ENCODE peak calls at places on chromosomes 5 and 9, in seven cellular contexts. One of them, this sample, is unnamed.

GRCh38 chr9:99828417-99829176 is 6.9 kb downstream of the NR4A3 start:
- DNase-seq in thyroid gland: peak; percentile 9
- DNase-seq in Peyer's patch: no peak
- DNase-seq in body of pancreas: no peak
- DNase-seq in uterus: no peak
- DNase-seq in adrenal gland: no peak
- DNase-seq in upper lobe of left lung: peak; percentile 86
- DNase-seq in this sample: no peak

GRCh38 chr9:89489548-89490527 is 8.1 kb downstream of the SEMA4D start:
- DNase-seq in thyroid gland: no peak
- DNase-seq in adrenal gland: no peak
- DNase-seq in Peyer's patch: no peak
- DNase-seq in body of pancreas: no peak
- DNase-seq in upper lobe of left lung: no peak
- DNase-seq in uterus: no peak
- DNase-seq in this sample: no peak

GRCh38 chr9:4435197-4435596 is 55.1 kb upstream of the SLC1A1 start:
- DNase-seq in adrenal gland: no peak
- DNase-seq in Peyer's patch: no peak
- DNase-seq in upper lobe of left lung: no peak
- DNase-seq in body of pancreas: no peak
- DNase-seq in uterus: no peak
- DNase-seq in thyroid gland: no peak
- DNase-seq in this sample: no peak

GRCh38 chr5:172106511-172107356 is 81.3 kb downstream of the STK10 start:
- DNase-seq in adrenal gland: peak; percentile 51
- DNase-seq in upper lobe of left lung: peak; percentile 89
- DNase-seq in uterus: peak; percentile 70
- DNase-seq in thyroid gland: peak; percentile 56
- DNase-seq in body of pancreas: peak; percentile 69
- DNase-seq in Peyer's patch: peak; percentile 74
- DNase-seq in this sample: no peak

GRCh38 chr5:91212336-91213092 is 170.6 kb downstream of the ARRDC3 start:
- DNase-seq in body of pancreas: no peak
- DNase-seq in uterus: peak; percentile 68
- DNase-seq in upper lobe of left lung: no peak
- DNase-seq in adrenal gland: peak; percentile 12
- DNase-seq in thyroid gland: no peak
- DNase-seq in Peyer's patch: peak; percentile 54
- DNase-seq in this sample: peak; percentile 74

GRCh38 chr9:130143974-130144373 is 28.2 kb upstream of the NCS1 start:
- DNase-seq in uterus: peak; percentile 63
- DNase-seq in Peyer's patch: no peak
- DNase-seq in adrenal gland: peak; percentile 73
- DNase-seq in upper lobe of left lung: no peak
- DNase-seq in body of pancreas: no peak
- DNase-seq in thyroid gland: peak; percentile 91
- DNase-seq in this sample: no peak

GRCh38 chr5:27311544-27311943 is 273.2 kb upstream of the CDH9 start:
- DNase-seq in adrenal gland: no peak
- DNase-seq in thyroid gland: no peak
- DNase-seq in upper lobe of left lung: no peak
- DNase-seq in Peyer's patch: no peak
- DNase-seq in body of pancreas: no peak
- DNase-seq in uterus: no peak
- DNase-seq in this sample: no peak

GRCh38 chr5:53779541-53779981 is 219.1 kb downstream of the NDUFS4 start:
- DNase-seq in upper lobe of left lung: no peak
- DNase-seq in body of pancreas: no peak
- DNase-seq in thyroid gland: peak; percentile 12
- DNase-seq in uterus: no peak
- DNase-seq in Peyer's patch: no peak
- DNase-seq in adrenal gland: peak; percentile 43
- DNase-seq in this sample: no peak

GRCh38 chr9:126702501-126703329 is 89.0 kb downstream of the LMX1B start:
- DNase-seq in thyroid gland: no peak
- DNase-seq in adrenal gland: peak; percentile 29
- DNase-seq in Peyer's patch: peak; percentile 47
- DNase-seq in upper lobe of left lung: peak; percentile 88
- DNase-seq in uterus: no peak
- DNase-seq in body of pancreas: no peak
- DNase-seq in this sample: peak; percentile 83

GRCh38 chr5:133814152-133814551 is 154.3 kb downstream of the C5orf15 start:
- DNase-seq in Peyer's patch: no peak
- DNase-seq in upper lobe of left lung: no peak
- DNase-seq in adrenal gland: no peak
- DNase-seq in thyroid gland: no peak
- DNase-seq in uterus: no peak
- DNase-seq in body of pancreas: no peak
- DNase-seq in this sample: peak; percentile 62

DNA sequence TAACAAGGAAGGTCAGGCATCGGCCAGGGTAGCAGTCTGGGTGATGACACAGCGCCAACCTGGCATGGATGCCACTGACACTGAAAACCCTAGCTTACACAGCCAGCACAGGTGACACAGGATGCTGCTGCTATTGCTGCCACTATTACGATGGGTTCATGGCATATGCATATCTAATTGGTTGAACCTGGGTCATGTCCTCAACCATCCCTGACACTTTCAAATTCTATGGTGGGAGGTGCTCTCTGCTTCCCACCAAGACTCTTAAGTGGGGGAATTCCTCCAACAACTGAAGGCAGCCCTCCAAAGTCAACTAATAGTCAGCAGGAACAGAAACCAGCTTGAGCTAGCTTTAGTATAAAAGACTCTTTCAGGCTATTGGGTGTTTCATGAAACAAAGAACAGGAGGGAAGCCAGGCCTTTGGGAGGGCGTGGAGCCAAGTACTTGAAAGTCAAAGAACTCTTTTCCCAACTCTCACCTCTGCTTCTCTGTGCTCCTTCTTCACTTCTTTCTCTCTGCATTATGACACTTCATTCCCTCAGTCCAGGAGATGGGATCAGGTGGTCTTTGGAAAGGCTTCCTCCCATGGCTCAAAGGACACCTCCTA is 21.3 kb downstream of the PTTG1 start:
- DNase-seq in Peyer's patch: no peak
- DNase-seq in adrenal gland: no peak
- DNase-seq in thyroid gland: peak; percentile 87
- DNase-seq in upper lobe of left lung: no peak
- DNase-seq in body of pancreas: no peak
- DNase-seq in uterus: no peak
- DNase-seq in this sample: no peak
- TF ChIP-seq POLR2A in Peyer's patch: no peak
- TF ChIP-seq POLR2A in adrenal gland: no peak
- TF ChIP-seq POLR2A in thyroid gland: no peak
- TF ChIP-seq POLR2A in upper lobe of left lung: no peak
- TF ChIP-seq POLR2A in body of pancreas: no peak
- TF ChIP-seq POLR2A in uterus: no peak
- TF ChIP-seq POLR2A in this sample: no peak

DNA sequence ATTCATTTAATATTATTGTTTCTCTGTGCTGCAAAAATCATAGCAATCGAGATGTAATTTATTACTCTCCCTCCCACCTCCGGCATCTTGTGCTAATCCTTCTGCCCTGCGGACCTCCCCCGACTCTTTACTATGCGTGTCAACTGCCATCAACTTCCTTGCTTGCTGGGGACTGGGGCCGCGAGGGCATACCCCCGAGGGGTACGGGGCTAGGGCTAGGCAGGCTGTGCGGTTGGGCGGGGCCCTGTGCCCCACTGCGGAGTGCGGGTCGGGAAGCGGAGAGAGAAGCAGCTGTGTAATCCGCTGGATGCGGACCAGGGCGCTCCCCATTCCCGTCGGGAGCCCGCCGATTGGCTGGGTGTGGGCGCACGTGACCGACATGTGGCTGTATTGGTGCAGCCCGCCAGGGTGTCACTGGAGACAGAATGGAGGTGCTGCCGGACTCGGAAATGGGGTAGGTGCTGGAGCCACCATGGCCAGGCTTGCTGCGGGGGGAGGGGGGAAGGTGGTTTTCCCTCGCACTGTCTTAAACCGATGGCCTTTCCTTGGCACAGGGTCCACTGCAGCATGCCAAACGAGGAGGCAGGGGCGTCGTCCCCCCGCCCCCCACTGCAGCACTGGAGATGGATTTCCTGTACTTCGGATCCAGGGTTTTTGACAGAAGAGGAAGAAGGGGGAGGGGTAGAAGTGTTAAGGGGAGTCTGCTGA is at the start of gene APC:
- DNase-seq in thyroid gland: peak; percentile 95
- DNase-seq in adrenal gland: peak; percentile 97
- DNase-seq in uterus: peak; percentile 90
- DNase-seq in upper lobe of left lung: peak; percentile 98
- DNase-seq in Peyer's patch: peak; percentile 93
- DNase-seq in body of pancreas: peak; percentile 76
- DNase-seq in this sample: peak; percentile 95
- TF ChIP-seq CTCF in thyroid gland: no peak
- TF ChIP-seq CTCF in adrenal gland: peak; percentile 27
- TF ChIP-seq CTCF in uterus: peak; percentile 42
- TF ChIP-seq CTCF in upper lobe of left lung: no peak
- TF ChIP-seq CTCF in Peyer's patch: peak; percentile 17
- TF ChIP-seq CTCF in body of pancreas: no peak
- TF ChIP-seq CTCF in this sample: no peak

GRCh38 chr5:6350277-6351090 is 27.9 kb downstream of the MED10 start:
- DNase-seq in Peyer's patch: no peak
- DNase-seq in body of pancreas: no peak
- DNase-seq in upper lobe of left lung: no peak
- DNase-seq in uterus: no peak
- DNase-seq in thyroid gland: no peak
- DNase-seq in adrenal gland: peak; percentile 11
- DNase-seq in this sample: no peak
- H3K4me3 ChIP-seq in Peyer's patch: no peak overlapping the region
- H3K4me3 ChIP-seq in body of pancreas: no peak overlapping the region
- H3K4me3 ChIP-seq in upper lobe of left lung: no peak overlapping the region
- H3K4me3 ChIP-seq in uterus: no peak overlapping the region
- H3K4me3 ChIP-seq in thyroid gland: no peak overlapping the region
- H3K4me3 ChIP-seq in adrenal gland: no peak overlapping the region
- H3K4me3 ChIP-seq in this sample: no peak overlapping the region

GRCh38 chr9:92764381-92764987 is at the start of gene BICD2:
- DNase-seq in uterus: peak; percentile 41
- DNase-seq in body of pancreas: no peak
- DNase-seq in upper lobe of left lung: no peak
- DNase-seq in adrenal gland: no peak
- DNase-seq in thyroid gland: no peak
- DNase-seq in Peyer's patch: no peak
- DNase-seq in this sample: no peak
- TF ChIP-seq POLR2A in uterus: peak; percentile 17
- TF ChIP-seq POLR2A in body of pancreas: no peak
- TF ChIP-seq POLR2A in upper lobe of left lung: peak; percentile 33
- TF ChIP-seq POLR2A in adrenal gland: no peak
- TF ChIP-seq POLR2A in thyroid gland: no peak
- TF ChIP-seq POLR2A in Peyer's patch: no peak
- TF ChIP-seq POLR2A in this sample: no peak

GRCh38 chr5:5387192-5387591 is 35.3 kb upstream of the ICE1 start:
- DNase-seq in upper lobe of left lung: no peak
- DNase-seq in Peyer's patch: no peak
- DNase-seq in thyroid gland: no peak
- DNase-seq in body of pancreas: no peak
- DNase-seq in uterus: no peak
- DNase-seq in adrenal gland: no peak
- DNase-seq in this sample: no peak

GRCh38 chr5:5385326-5385725 is 37.2 kb upstream of the ICE1 start:
- DNase-seq in adrenal gland: no peak
- DNase-seq in upper lobe of left lung: no peak
- DNase-seq in body of pancreas: no peak
- DNase-seq in thyroid gland: no peak
- DNase-seq in Peyer's patch: no peak
- DNase-seq in uterus: no peak
- DNase-seq in this sample: no peak

GRCh38 chr5:5383461-5383860 is 39.0 kb upstream of the ICE1 start:
- DNase-seq in uterus: no peak
- DNase-seq in body of pancreas: no peak
- DNase-seq in Peyer's patch: no peak
- DNase-seq in adrenal gland: no peak
- DNase-seq in thyroid gland: no peak
- DNase-seq in upper lobe of left lung: no peak
- DNase-seq in this sample: no peak

GRCh38 chr5:5386329-5386728 is 36.1 kb upstream of the ICE1 start:
- DNase-seq in upper lobe of left lung: no peak
- DNase-seq in body of pancreas: no peak
- DNase-seq in uterus: no peak
- DNase-seq in thyroid gland: no peak
- DNase-seq in adrenal gland: no peak
- DNase-seq in Peyer's patch: no peak
- DNase-seq in this sample: no peak

GRCh38 chr5:5384634-5385033 is 37.8 kb upstream of the ICE1 start:
- DNase-seq in upper lobe of left lung: no peak
- DNase-seq in body of pancreas: no peak
- DNase-seq in uterus: peak; percentile 25
- DNase-seq in adrenal gland: no peak
- DNase-seq in thyroid gland: no peak
- DNase-seq in Peyer's patch: no peak
- DNase-seq in this sample: no peak
- TF ChIP-seq CTCF in upper lobe of left lung: no peak
- TF ChIP-seq CTCF in body of pancreas: no peak
- TF ChIP-seq CTCF in uterus: no peak
- TF ChIP-seq CTCF in adrenal gland: no peak
- TF ChIP-seq CTCF in thyroid gland: no peak
- TF ChIP-seq CTCF in Peyer's patch: no peak
- TF ChIP-seq CTCF in this sample: no peak

GRCh38 chr5:143093452-143094086 is 309.9 kb downstream of the NR3C1 start:
- DNase-seq in thyroid gland: no peak
- DNase-seq in uterus: no peak
- DNase-seq in adrenal gland: no peak
- DNase-seq in body of pancreas: no peak
- DNase-seq in upper lobe of left lung: no peak
- DNase-seq in Peyer's patch: no peak
- DNase-seq in this sample: no peak

GRCh38 chr5:143094087-143094511 is 309.4 kb downstream of the NR3C1 start:
- DNase-seq in thyroid gland: peak; percentile 7
- DNase-seq in body of pancreas: no peak
- DNase-seq in adrenal gland: no peak
- DNase-seq in Peyer's patch: no peak
- DNase-seq in uterus: no peak
- DNase-seq in upper lobe of left lung: no peak
- DNase-seq in this sample: no peak
- H3K4me3 ChIP-seq in thyroid gland: no peak overlapping the region
- H3K4me3 ChIP-seq in body of pancreas: no peak overlapping the region
- H3K4me3 ChIP-seq in adrenal gland: no peak overlapping the region
- H3K4me3 ChIP-seq in Peyer's patch: no peak overlapping the region
- H3K4me3 ChIP-seq in uterus: no peak overlapping the region
- H3K4me3 ChIP-seq in upper lobe of left lung: peak overlapping the region; percentile 22
- H3K4me3 ChIP-seq in this sample: no peak overlapping the region

DNA sequence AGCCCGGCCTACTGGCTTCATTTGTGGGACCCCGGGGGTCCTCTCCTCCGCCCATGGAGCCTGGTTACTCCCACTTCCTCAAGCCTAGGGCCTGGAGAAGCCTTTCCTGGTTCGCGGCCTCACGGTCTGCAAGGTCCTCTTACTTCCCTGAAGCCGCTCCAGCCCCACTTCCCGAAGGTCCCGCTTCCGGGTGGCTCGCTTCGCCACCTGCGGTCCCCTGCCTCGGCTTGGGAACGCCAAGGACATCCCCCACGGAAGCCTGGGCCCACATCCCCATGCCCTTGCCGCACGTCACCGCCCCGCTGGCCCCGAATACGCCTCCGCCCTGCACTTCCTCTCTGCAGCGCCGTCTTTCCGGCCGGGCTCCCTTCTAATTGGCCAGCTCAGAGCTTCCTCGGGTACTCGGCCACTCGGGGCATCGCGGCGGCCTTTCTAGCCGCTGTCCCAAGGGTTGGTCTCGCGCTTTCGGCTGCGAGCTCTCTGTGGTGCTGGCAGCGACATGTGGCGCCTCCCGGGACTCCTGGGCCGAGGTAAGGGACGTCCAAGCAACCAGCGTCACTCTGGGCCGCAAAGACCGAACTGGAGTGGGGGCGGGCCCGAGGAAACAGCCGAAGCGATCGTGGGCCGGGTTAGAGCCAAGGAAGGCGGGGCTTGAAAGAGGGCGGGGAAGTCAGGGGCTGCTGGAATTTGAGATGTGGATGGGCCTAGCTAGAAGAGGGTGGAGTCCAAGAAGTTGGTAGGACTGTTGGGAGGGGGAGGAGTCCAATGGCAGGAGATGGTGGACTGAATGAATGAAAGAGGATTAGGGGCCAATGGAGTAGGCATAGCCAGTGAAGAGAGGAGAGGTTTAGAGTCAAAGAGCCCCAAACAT is at the start of gene DELE1:
- DNase-seq in uterus: peak; percentile 95
- DNase-seq in body of pancreas: peak; percentile 92
- DNase-seq in thyroid gland: peak; percentile 96
- DNase-seq in upper lobe of left lung: peak; percentile 96
- DNase-seq in adrenal gland: peak; percentile 97
- DNase-seq in Peyer's patch: peak; percentile 98
- DNase-seq in this sample: peak; percentile 93
- TF ChIP-seq POLR2A in uterus: peak; percentile 61
- TF ChIP-seq POLR2A in body of pancreas: peak; percentile 79
- TF ChIP-seq POLR2A in thyroid gland: peak; percentile 90
- TF ChIP-seq POLR2A in upper lobe of left lung: peak; percentile 80
- TF ChIP-seq POLR2A in adrenal gland: peak; percentile 86
- TF ChIP-seq POLR2A in Peyer's patch: peak; percentile 89
- TF ChIP-seq POLR2A in this sample: no peak

This sample was measured in lower leg skin.